ENCODE peak calls at places on chromosomes 16 and 17, in four cellular contexts. One of them, this sample, is unnamed.

GRCh38 chr17:74083321-74083720 is 120.2 kb upstream of the RPL38 start:
- DNase-seq in activated CD4-positive, alpha-beta T cell treated with anti-CD3 and anti-CD28 coated beads for 24 hours: no peak
- DNase-seq in tibial artery: no peak
- DNase-seq in KBM-7: no peak
- DNase-seq in this sample: no peak

GRCh38 chr16:50500171-50500874 is 47.9 kb upstream of the NKD1 start:
- DNase-seq in activated CD4-positive, alpha-beta T cell treated with anti-CD3 and anti-CD28 coated beads for 24 hours: no peak
- DNase-seq in tibial artery: no peak
- DNase-seq in KBM-7: no peak
- DNase-seq in this sample: no peak

GRCh38 chr16:89602273-89602951 is 11.0 kb upstream of the DPEP1 start:
- DNase-seq in KBM-7: peak; percentile 80
- DNase-seq in activated CD4-positive, alpha-beta T cell treated with anti-CD3 and anti-CD28 coated beads for 24 hours: peak; percentile 55
- DNase-seq in tibial artery: no peak
- DNase-seq in this sample: peak; percentile 46

GRCh38 chr16:22694887-22695382 is 119.0 kb upstream of the HS3ST2 start:
- DNase-seq in activated CD4-positive, alpha-beta T cell treated with anti-CD3 and anti-CD28 coated beads for 24 hours: no peak
- DNase-seq in KBM-7: no peak
- DNase-seq in tibial artery: peak; percentile 79
- DNase-seq in this sample: no peak

GRCh38 chr16:19086322-19087199 is 19.1 kb downstream of the COQ7 start:
- DNase-seq in tibial artery: peak; percentile 88
- DNase-seq in KBM-7: peak; percentile 91
- DNase-seq in activated CD4-positive, alpha-beta T cell treated with anti-CD3 and anti-CD28 coated beads for 24 hours: peak; percentile 71
- DNase-seq in this sample: peak; percentile 89

GRCh38 chr16:78993342-78993741 is 607.2 kb downstream of the MAF start:
- DNase-seq in activated CD4-positive, alpha-beta T cell treated with anti-CD3 and anti-CD28 coated beads for 24 hours: no peak
- DNase-seq in tibial artery: no peak
- DNase-seq in KBM-7: no peak
- DNase-seq in this sample: no peak

GRCh38 chr17:44348234-44348987 is 3.3 kb downstream of the GRN start:
- DNase-seq in activated CD4-positive, alpha-beta T cell treated with anti-CD3 and anti-CD28 coated beads for 24 hours: no peak
- DNase-seq in KBM-7: peak; percentile 49
- DNase-seq in tibial artery: no peak
- DNase-seq in this sample: peak; percentile 93

GRCh38 chr16:88732961-88733294 is 26.6 kb downstream of the CTU2 start:
- DNase-seq in activated CD4-positive, alpha-beta T cell treated with anti-CD3 and anti-CD28 coated beads for 24 hours: no peak
- DNase-seq in tibial artery: no peak
- DNase-seq in KBM-7: no peak
- DNase-seq in this sample: no peak

GRCh38 chr17:72304859-72305258 is 184.0 kb downstream of the SOX9 start:
- DNase-seq in activated CD4-positive, alpha-beta T cell treated with anti-CD3 and anti-CD28 coated beads for 24 hours: no peak
- DNase-seq in tibial artery: no peak
- DNase-seq in KBM-7: no peak
- DNase-seq in this sample: no peak

GRCh38 chr17:80277751-80278671 is 17.4 kb downstream of the RNF213 start:
- DNase-seq in tibial artery: no peak
- DNase-seq in activated CD4-positive, alpha-beta T cell treated with anti-CD3 and anti-CD28 coated beads for 24 hours: no peak
- DNase-seq in KBM-7: no peak
- DNase-seq in this sample: no peak

GRCh38 chr16:53504161-53504663 is 1.2 kb upstream of the AKTIP start:
- DNase-seq in activated CD4-positive, alpha-beta T cell treated with anti-CD3 and anti-CD28 coated beads for 24 hours: no peak
- DNase-seq in tibial artery: peak; percentile 84
- DNase-seq in KBM-7: peak; percentile 41
- DNase-seq in this sample: peak; percentile 72

GRCh38 chr17:50301891-50302584 is 27.8 kb downstream of the TMEM92 start:
- DNase-seq in tibial artery: no peak
- DNase-seq in activated CD4-positive, alpha-beta T cell treated with anti-CD3 and anti-CD28 coated beads for 24 hours: no peak
- DNase-seq in KBM-7: no peak
- DNase-seq in this sample: no peak

GRCh38 chr16:4944333-4945281 is 7.7 kb upstream of the PPL start:
- DNase-seq in tibial artery: peak; percentile 98
- DNase-seq in activated CD4-positive, alpha-beta T cell treated with anti-CD3 and anti-CD28 coated beads for 24 hours: no peak
- DNase-seq in KBM-7: peak; percentile 31
- DNase-seq in this sample: no peak

GRCh38 chr17:66326476-66327047 is 24.1 kb downstream of the PRKCA start:
- DNase-seq in tibial artery: no peak
- DNase-seq in KBM-7: no peak
- DNase-seq in activated CD4-positive, alpha-beta T cell treated with anti-CD3 and anti-CD28 coated beads for 24 hours: no peak
- DNase-seq in this sample: no peak

GRCh38 chr17:57035971-57036481 is 49.0 kb upstream of the AKAP1 start:
- DNase-seq in KBM-7: no peak
- DNase-seq in tibial artery: no peak
- DNase-seq in activated CD4-positive, alpha-beta T cell treated with anti-CD3 and anti-CD28 coated beads for 24 hours: no peak
- DNase-seq in this sample: no peak

GRCh38 chr17:63848834-63849689 is 6.6 kb upstream of the SMARCD2 start:
- DNase-seq in KBM-7: no peak
- DNase-seq in tibial artery: peak; percentile 96
- DNase-seq in activated CD4-positive, alpha-beta T cell treated with anti-CD3 and anti-CD28 coated beads for 24 hours: peak; percentile 97
- DNase-seq in this sample: peak; percentile 97

GRCh38 chr17:3732171-3732570 is 8.5 kb downstream of the HASPIN start:
- DNase-seq in activated CD4-positive, alpha-beta T cell treated with anti-CD3 and anti-CD28 coated beads for 24 hours: no peak
- DNase-seq in KBM-7: no peak
- DNase-seq in tibial artery: no peak
- DNase-seq in this sample: peak; percentile 58

GRCh38 chr17:27793168-27793905 is 7.0 kb downstream of the NOS2 start:
- DNase-seq in activated CD4-positive, alpha-beta T cell treated with anti-CD3 and anti-CD28 coated beads for 24 hours: no peak
- DNase-seq in tibial artery: no peak
- DNase-seq in KBM-7: no peak
- DNase-seq in this sample: no peak

GRCh38 chr17:30961213-30962188 is 9.3 kb upstream of the RNF135 start:
- DNase-seq in KBM-7: no peak
- DNase-seq in tibial artery: peak; percentile 39
- DNase-seq in activated CD4-positive, alpha-beta T cell treated with anti-CD3 and anti-CD28 coated beads for 24 hours: no peak
- DNase-seq in this sample: no peak

GRCh38 chr17:1398900-1399299 is 1.1 kb downstream of the YWHAE start:
- DNase-seq in tibial artery: no peak
- DNase-seq in activated CD4-positive, alpha-beta T cell treated with anti-CD3 and anti-CD28 coated beads for 24 hours: no peak
- DNase-seq in KBM-7: peak; percentile 36
- DNase-seq in this sample: peak; percentile 58

GRCh38 chr17:50665838-50666237 is 31.2 kb downstream of the ABCC3 start:
- DNase-seq in activated CD4-positive, alpha-beta T cell treated with anti-CD3 and anti-CD28 coated beads for 24 hours: no peak
- DNase-seq in tibial artery: no peak
- DNase-seq in KBM-7: no peak
- DNase-seq in this sample: no peak

GRCh38 chr16:46648656-46649055 is 27.5 kb upstream of the SHCBP1 start:
- DNase-seq in activated CD4-positive, alpha-beta T cell treated with anti-CD3 and anti-CD28 coated beads for 24 hours: no peak
- DNase-seq in tibial artery: no peak
- DNase-seq in KBM-7: no peak
- DNase-seq in this sample: no peak

This sample was measured in Karpas-422.